ENCODE peak calls at places on chromosomes 5 and 9, in five cellular contexts. One of them, this sample, is unnamed.

GRCh38 chr5:83899351-83899970 is 178.8 kb upstream of the HAPLN1 start:
- DNase-seq in SK-N-SH: no peak
- DNase-seq in K562: no peak
- DNase-seq in H1: no peak
- DNase-seq in GM12878: no peak
- DNase-seq in this sample: no peak

GRCh38 chr5:102627311-102627710 is 127.8 kb upstream of the PAM start:
- DNase-seq in SK-N-SH: no peak
- DNase-seq in K562: no peak
- DNase-seq in H1: no peak
- DNase-seq in GM12878: no peak
- DNase-seq in this sample: no peak

GRCh38 chr9:130302785-130303612 is 37.4 kb downstream of the HMCN2 start:
- DNase-seq in SK-N-SH: no peak
- DNase-seq in K562: no peak
- DNase-seq in H1: no peak
- DNase-seq in GM12878: no peak
- DNase-seq in this sample: no peak

GRCh38 chr9:12771891-12772290 is 2.9 kb upstream of the LURAP1L start:
- DNase-seq in SK-N-SH: no peak
- DNase-seq in K562: no peak
- DNase-seq in H1: no peak
- DNase-seq in GM12878: no peak
- DNase-seq in this sample: no peak

GRCh38 chr9:72542917-72543316 is 21.5 kb downstream of the TMC1 start:
- DNase-seq in SK-N-SH: no peak
- DNase-seq in K562: no peak
- DNase-seq in H1: no peak
- DNase-seq in GM12878: no peak
- DNase-seq in this sample: no peak

GRCh38 chr9:87760534-87760933 is 34.6 kb downstream of the CTSL start:
- DNase-seq in SK-N-SH: no peak
- DNase-seq in K562: no peak
- DNase-seq in H1: no peak
- DNase-seq in GM12878: no peak
- DNase-seq in this sample: no peak

GRCh38 chr5:97764700-97765099 is 581.7 kb upstream of the RIOK2 start:
- DNase-seq in SK-N-SH: no peak
- DNase-seq in K562: no peak
- DNase-seq in H1: no peak
- DNase-seq in GM12878: no peak
- DNase-seq in this sample: peak

GRCh38 chr5:120808606-120809005 is 344.5 kb downstream of the PRR16 start:
- DNase-seq in SK-N-SH: no peak
- DNase-seq in K562: no peak
- DNase-seq in H1: no peak
- DNase-seq in GM12878: no peak
- DNase-seq in this sample: no peak

GRCh38 chr5:17156463-17156862 is 61.0 kb upstream of the BASP1 start:
- DNase-seq in SK-N-SH: no peak
- DNase-seq in K562: no peak
- DNase-seq in H1: no peak
- DNase-seq in GM12878: no peak
- DNase-seq in this sample: no peak

GRCh38 chr5:172700686-172701324 is 59.7 kb downstream of the NEURL1B start:
- DNase-seq in SK-N-SH: no peak
- DNase-seq in K562: no peak
- DNase-seq in H1: no peak
- DNase-seq in GM12878: no peak
- DNase-seq in this sample: no peak

GRCh38 chr9:36665921-36666429 is 93.3 kb downstream of the MELK start:
- DNase-seq in SK-N-SH: no peak
- DNase-seq in K562: no peak
- DNase-seq in H1: no peak
- DNase-seq in GM12878: peak
- DNase-seq in this sample: no peak

GRCh38 chr9:77944556-77945261 is 86.9 kb downstream of the GNAQ start:
- DNase-seq in SK-N-SH: no peak
- DNase-seq in K562: peak
- DNase-seq in H1: no peak
- DNase-seq in GM12878: no peak
- DNase-seq in this sample: no peak

GRCh38 chr5:65508978-65509377 is 27.3 kb upstream of the ADAMTS6 start:
- DNase-seq in SK-N-SH: no peak
- DNase-seq in K562: no peak
- DNase-seq in H1: no peak
- DNase-seq in GM12878: no peak
- DNase-seq in this sample: no peak

GRCh38 chr9:130179508-130179907 is 7.3 kb downstream of the NCS1 start:
- DNase-seq in SK-N-SH: no peak
- DNase-seq in K562: no peak
- DNase-seq in H1: no peak
- DNase-seq in GM12878: no peak
- DNase-seq in this sample: no peak

GRCh38 chr5:123610209-123610608 is 98.2 kb downstream of the CSNK1G3 start:
- DNase-seq in SK-N-SH: no peak
- DNase-seq in K562: no peak
- DNase-seq in H1: no peak
- DNase-seq in GM12878: no peak
- DNase-seq in this sample: no peak

GRCh38 chr5:78300464-78301045 is 6.1 kb upstream of the AP3B1 start:
- DNase-seq in SK-N-SH: no peak
- DNase-seq in K562: no peak
- DNase-seq in H1: no peak
- DNase-seq in GM12878: no peak
- DNase-seq in this sample: no peak

GRCh38 chr9:37902804-37903580 is 935 bp downstream of the SLC25A51 start:
- DNase-seq in SK-N-SH: no peak
- DNase-seq in K562: peak
- DNase-seq in H1: no peak
- DNase-seq in GM12878: no peak
- DNase-seq in this sample: peak

GRCh38 chr5:159178978-159179377 is 30.4 kb downstream of the RNF145 start:
- DNase-seq in SK-N-SH: no peak
- DNase-seq in K562: peak
- DNase-seq in H1: no peak
- DNase-seq in GM12878: peak
- DNase-seq in this sample: peak

GRCh38 chr5:71695069-71695468 is 24.0 kb upstream of the CARTPT start:
- DNase-seq in SK-N-SH: no peak
- DNase-seq in K562: no peak
- DNase-seq in H1: no peak
- DNase-seq in GM12878: no peak
- DNase-seq in this sample: peak

GRCh38 chr9:133534346-133535284 is at the start of gene ADAMTSL2:
- DNase-seq in SK-N-SH: peak
- DNase-seq in K562: peak
- DNase-seq in H1: peak
- DNase-seq in GM12878: no peak
- DNase-seq in this sample: peak

GRCh38 chr5:134070648-134070978 is 43.9 kb upstream of the TCF7 start:
- DNase-seq in SK-N-SH: no peak
- DNase-seq in K562: no peak
- DNase-seq in H1: no peak
- DNase-seq in GM12878: no peak
- DNase-seq in this sample: no peak

GRCh38 chr9:93673271-93673843 is 97.0 kb downstream of the PHF2 start:
- DNase-seq in SK-N-SH: peak
- DNase-seq in K562: no peak
- DNase-seq in H1: peak
- DNase-seq in GM12878: no peak
- DNase-seq in this sample: no peak

GRCh38 chr9:104992696-104993095 is 64.7 kb upstream of the ABCA1 start:
- DNase-seq in SK-N-SH: no peak
- DNase-seq in K562: no peak
- DNase-seq in H1: no peak
- DNase-seq in GM12878: no peak
- DNase-seq in this sample: peak

DNA sequence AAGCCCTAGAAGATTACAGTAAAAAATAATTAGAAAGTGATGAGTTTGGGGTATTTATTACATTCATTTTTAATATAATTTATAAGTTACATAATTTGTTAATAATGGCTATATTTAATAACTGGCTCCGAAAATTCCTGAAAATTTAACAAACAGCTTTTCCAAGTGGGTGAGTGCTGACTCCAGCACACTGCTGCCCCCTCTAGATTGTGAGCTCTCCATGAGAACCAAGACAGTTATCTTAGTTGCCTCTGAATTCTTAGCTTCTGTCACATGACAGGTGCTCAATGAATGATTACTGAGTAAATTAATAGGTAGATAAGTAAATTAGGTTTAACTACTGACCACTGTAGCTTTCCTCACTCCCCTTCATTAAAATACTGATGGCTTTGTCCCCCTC is 7.8 kb downstream of the KLHL3 start:
- DNase-seq in SK-N-SH: no peak
- DNase-seq in K562: no peak
- DNase-seq in H1: no peak
- DNase-seq in GM12878: no peak
- DNase-seq in this sample: no peak
- TF ChIP-seq CHD2 in SK-N-SH: no peak
- TF ChIP-seq CHD2 in K562: no peak
- TF ChIP-seq CHD2 in H1: no peak
- TF ChIP-seq CHD2 in GM12878: no peak
- TF ChIP-seq CHD2 in this sample: no peak

DNA sequence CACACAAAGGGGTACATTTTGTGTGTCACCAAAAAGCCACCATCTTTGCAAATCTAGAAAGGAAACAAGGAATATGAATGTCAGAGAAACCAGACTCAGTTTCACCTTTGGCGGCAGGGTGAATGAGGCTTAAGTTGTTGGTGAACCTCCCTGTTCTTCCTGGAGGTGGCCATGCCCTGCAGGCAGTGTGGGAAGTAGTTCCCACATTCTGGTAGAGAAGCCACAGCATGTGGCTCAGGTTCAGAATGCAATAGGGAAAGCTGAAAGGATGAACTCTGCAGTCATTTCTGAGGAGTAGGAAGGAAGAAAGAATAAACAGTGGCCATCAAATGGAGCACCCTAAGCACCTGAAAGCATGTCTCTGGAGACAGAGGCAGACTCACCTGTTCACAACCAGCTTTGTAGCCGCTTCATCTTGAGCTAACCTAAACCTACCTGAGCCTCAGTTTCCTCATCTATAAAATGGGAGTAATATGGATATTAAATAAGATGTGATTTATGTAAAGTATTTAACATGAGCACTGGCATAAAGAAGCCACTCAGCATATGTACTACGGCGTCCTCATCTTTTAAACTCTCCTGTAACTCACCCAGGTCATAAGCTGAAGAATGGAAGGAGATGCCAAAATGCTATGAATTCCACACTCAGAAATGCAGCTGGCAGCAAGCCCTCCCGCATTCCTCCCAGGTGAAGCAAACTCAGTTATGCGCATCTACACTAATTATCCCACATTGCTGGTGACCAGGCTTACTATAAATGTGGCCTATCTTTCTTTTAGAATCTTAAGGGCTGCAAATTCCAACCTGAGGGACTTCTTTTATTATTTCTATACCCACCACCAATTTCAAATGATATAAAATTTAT is 86.0 kb downstream of the ZNF608 start:
- DNase-seq in SK-N-SH: no peak
- DNase-seq in K562: no peak
- DNase-seq in H1: no peak
- DNase-seq in GM12878: no peak
- DNase-seq in this sample: no peak
- H2AFZ ChIP-seq in SK-N-SH: no peak
- H2AFZ ChIP-seq in K562: peak
- H2AFZ ChIP-seq in H1: no peak
- H2AFZ ChIP-seq in GM12878: no peak
- H2AFZ ChIP-seq in this sample: no peak

GRCh38 chr5:6436715-6437340 is 11.8 kb upstream of the UBE2QL1 start:
- DNase-seq in SK-N-SH: no peak
- DNase-seq in K562: no peak
- DNase-seq in H1: no peak
- DNase-seq in GM12878: no peak
- DNase-seq in this sample: no peak
- TF ChIP-seq CHD2 in SK-N-SH: no peak
- TF ChIP-seq CHD2 in K562: no peak
- TF ChIP-seq CHD2 in H1: no peak
- TF ChIP-seq CHD2 in GM12878: no peak
- TF ChIP-seq CHD2 in this sample: no peak

GRCh38 chr5:76696254-76696653 is 19.7 kb upstream of the F2R start:
- DNase-seq in SK-N-SH: no peak
- DNase-seq in K562: no peak
- DNase-seq in H1: no peak
- DNase-seq in GM12878: no peak
- DNase-seq in this sample: no peak
- H2AFZ ChIP-seq in SK-N-SH: peak
- H2AFZ ChIP-seq in K562: peak
- H2AFZ ChIP-seq in H1: no peak
- H2AFZ ChIP-seq in GM12878: no peak
- H2AFZ ChIP-seq in this sample: no peak

GRCh38 chr9:123131993-123132392 is 98.5 kb downstream of the GPR21 start:
- DNase-seq in SK-N-SH: no peak
- DNase-seq in K562: no peak
- DNase-seq in H1: no peak
- DNase-seq in GM12878: no peak
- DNase-seq in this sample: peak

GRCh38 chr9:123129411-123129810 is 95.9 kb downstream of the GPR21 start:
- DNase-seq in SK-N-SH: no peak
- DNase-seq in K562: no peak
- DNase-seq in H1: no peak
- DNase-seq in GM12878: no peak
- DNase-seq in this sample: no peak

GRCh38 chr9:123132696-123133095 is 99.2 kb downstream of the GPR21 start:
- DNase-seq in SK-N-SH: no peak
- DNase-seq in K562: no peak
- DNase-seq in H1: no peak
- DNase-seq in GM12878: no peak
- DNase-seq in this sample: no peak

GRCh38 chr9:123128591-123128990 is 95.1 kb downstream of the GPR21 start:
- DNase-seq in SK-N-SH: no peak
- DNase-seq in K562: no peak
- DNase-seq in H1: no peak
- DNase-seq in GM12878: no peak
- DNase-seq in this sample: no peak

DNA sequence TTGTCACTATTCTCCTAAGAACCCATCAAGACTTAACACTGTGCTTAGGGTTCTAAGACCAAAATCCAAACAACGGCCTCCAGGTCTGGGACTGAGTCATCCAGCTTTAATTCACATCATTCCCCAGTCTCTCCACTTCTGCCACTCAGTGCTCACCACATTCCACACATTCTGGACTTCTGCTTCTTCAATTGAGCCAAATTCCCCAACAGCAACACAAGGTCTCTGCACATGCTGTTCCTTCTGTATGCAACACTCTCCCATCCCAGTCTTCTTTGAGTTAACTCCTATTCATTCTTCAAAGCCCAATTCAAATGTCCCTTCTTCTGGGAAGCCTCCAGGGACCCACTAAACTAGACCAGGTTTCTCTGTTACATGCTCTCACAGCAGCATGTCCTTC is 97.8 kb downstream of the GPR21 start:
- DNase-seq in SK-N-SH: no peak
- DNase-seq in K562: no peak
- DNase-seq in H1: no peak
- DNase-seq in GM12878: no peak
- DNase-seq in this sample: peak
- TF ChIP-seq CHD2 in SK-N-SH: no peak
- TF ChIP-seq CHD2 in K562: no peak
- TF ChIP-seq CHD2 in H1: no peak
- TF ChIP-seq CHD2 in GM12878: no peak
- TF ChIP-seq CHD2 in this sample: no peak

This sample was measured in HepG2.